ENCODE peak calls at places on chromosomes 6 and 20, in four cellular contexts. J is psoas muscle; B is effector memory CD4-positive, alpha-beta T cell; G is A673. H is an unnamed sample. For H3K4me1, the result is how much of the 10 kb centered on the place peaks cover.

GRCh38 chr6:46894429-46894828 is 27.3 kb downstream of the ADGRF5 start:
- DNase-seq in J (no peak), B (no peak), G (no peak), H (no peak)

GRCh38 chr20:64185276-64185900 is 21.1 kb downstream of the MYT1 start:
- DNase-seq in J (no peak), B (no peak), G (no peak), H (no peak)

GRCh38 chr6:142355481-142356174 is 53.8 kb downstream of the ADGRG6 start:
- DNase-seq in J (no peak), B (no peak), G (no peak), H (no peak)

GRCh38 chr6:115067690-115068447 is 725.0 kb upstream of the HS3ST5 start:
- DNase-seq in J (no peak), B (no peak), G (no peak), H (no peak)

GRCh38 chr6:54173084-54173483 is 61.8 kb downstream of the MLIP start:
- DNase-seq in J (no peak), B (no peak), G (no peak), H (peak)

GRCh38 chr20:6651016-6651415 is 116.5 kb upstream of the BMP2 start:
- DNase-seq in J (peak), B (no peak), G (no peak), H (no peak)

GRCh38 chr6:90090866-90091265 is 196.6 kb downstream of the GJA10 start:
- DNase-seq in J (no peak), B (no peak), G (no peak), H (no peak)

GRCh38 chr6:143755301-143755744 is 77.6 kb downstream of the PHACTR2 start:
- DNase-seq in J (no peak), B (no peak), G (no peak), H (peak)

GRCh38 chr6:21887301-21888185 is 294.0 kb downstream of the SOX4 start:
- DNase-seq in J (no peak), B (no peak), G (no peak), H (peak)

GRCh38 chr20:64082126-64082638 is 2.0 kb downstream of the LKAAEAR1 start:
- DNase-seq in J (no peak), B (no peak), G (no peak), H (no peak)

GRCh38 chr6:33839399-33840063 is 35.7 kb upstream of the MLN start:
- DNase-seq in J (no peak), B (no peak), G (no peak), H (no peak)

GRCh38 chr20:49482621-49483017 is at the start of gene KCNB1:
- DNase-seq in J (peak), B (no peak), G (peak), H (peak)

GRCh38 chr6:16559091-16559490 is 202.2 kb downstream of the ATXN1 start:
- DNase-seq in J (no peak), B (no peak), G (no peak), H (no peak)

GRCh38 chr20:55500130-55500529 is 505.2 kb downstream of the CBLN4 start:
- DNase-seq in J (no peak), B (no peak), G (no peak), H (no peak)

GRCh38 chr6:30741789-30742315 is 635 bp downstream of the FLOT1 start:
- DNase-seq in J (no peak), B (no peak), G (no peak), H (peak)

GRCh38 chr6:134097114-134097707 is 44.8 kb upstream of the SLC2A12 start:
- DNase-seq in J (peak), B (peak), G (peak), H (peak)

DNA sequence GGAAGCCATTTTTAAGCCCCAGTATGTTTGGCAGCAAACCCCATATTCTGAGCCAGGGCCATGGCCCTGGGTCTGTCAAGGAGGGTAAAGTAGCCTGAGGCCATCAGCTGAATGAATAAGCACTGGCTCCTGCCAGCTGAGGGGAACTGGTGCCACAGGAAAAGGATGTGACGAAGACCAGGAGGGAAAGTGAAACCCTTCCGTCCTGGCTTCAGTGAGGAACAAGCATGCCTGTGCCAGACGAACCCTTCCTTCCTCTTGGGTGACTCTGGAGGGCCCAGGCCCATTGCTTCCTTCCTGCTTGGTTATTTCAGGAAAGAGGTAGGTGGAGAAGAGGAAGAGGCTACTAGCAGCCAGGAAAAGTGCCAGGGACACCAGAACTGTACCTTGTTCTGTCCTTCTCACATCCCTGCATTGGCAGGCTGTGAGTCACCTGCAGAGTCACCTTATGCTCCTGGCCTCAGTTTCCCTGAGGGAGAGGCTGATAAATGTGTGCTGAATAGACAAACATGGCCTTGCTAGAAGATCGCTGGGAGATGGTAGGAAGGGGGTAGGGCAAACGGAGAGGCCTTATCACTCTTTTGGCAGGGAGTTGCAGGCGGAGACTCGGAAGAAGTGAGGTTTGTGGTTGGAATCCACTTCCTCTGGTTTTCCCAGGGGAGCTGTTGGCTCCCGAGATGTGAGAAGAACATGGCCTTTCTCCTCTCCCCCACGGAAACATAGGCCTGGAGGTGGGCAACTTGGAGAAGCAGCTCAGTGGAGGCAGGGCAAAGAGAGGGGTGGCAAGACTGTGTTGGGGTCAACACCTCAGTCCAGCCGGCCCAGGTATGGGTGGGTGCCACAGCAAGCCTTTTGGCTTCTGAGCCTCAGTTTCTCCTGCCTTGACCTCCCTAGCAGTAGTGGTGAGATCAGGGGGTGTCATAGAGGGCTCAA is 37.4 kb downstream of the COX4I2 start:
- DNase-seq in J (peak), B (peak), G (peak), H (peak)
- H3K4me1 ChIP-seq in J (half or more), B (half or more), G (under half), H (half or more)

GRCh38 chr6:127267742-127268588 is 1.3 kb downstream of the RNF146 start:
- DNase-seq in J (no peak), B (no peak), G (no peak), H (peak)
- H3K4me1 ChIP-seq in J (under half), B (under half), G (under half), H (under half)

GRCh38 chr6:27129917-27130316 is 117.6 kb upstream of the PRSS16 start:
- DNase-seq in J (no peak), B (no peak), G (no peak), H (no peak)
- H3K4me1 ChIP-seq in J (under half), B (under half), G (under half), H (under half)

DNA sequence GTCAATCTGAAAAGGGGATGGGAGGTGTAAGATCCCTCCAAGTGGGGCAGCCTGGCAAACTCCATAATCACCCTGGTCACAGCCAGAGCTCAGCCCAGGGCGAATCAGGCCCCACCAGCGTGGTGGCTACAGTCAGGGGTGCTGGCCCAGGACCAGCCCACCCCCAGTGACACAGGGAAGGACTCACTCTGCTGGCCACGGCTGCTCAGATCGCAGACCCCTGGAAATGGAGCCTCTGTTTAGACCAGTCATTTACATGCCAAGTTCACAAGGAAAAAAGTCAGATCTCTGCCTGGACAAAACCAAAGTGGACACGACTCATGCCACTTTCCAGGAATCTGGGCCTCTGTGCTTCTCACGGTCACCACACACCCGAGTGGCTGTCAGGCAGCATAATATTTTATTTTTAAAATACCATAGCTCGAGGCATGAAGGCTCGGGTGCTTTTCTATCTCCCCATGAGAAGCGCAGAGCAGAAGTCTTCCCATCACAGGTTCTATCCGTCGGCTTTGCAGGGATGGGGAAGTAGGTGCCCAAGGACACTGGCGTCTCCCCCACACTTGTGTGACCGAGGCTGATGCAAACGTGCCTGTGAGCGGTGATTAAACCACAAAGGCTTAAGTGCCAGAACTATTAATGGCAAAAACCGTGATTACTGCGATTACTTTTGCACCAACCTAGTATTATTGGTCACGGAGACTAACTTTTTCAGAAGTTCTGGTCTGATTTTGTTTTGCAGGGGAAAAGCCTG is 13.0 kb downstream of the PXDC1 start:
- DNase-seq in J (no peak), B (no peak), G (no peak), H (no peak)
- H3K4me1 ChIP-seq in J (under half), B (under half), G (under half), H (half or more)

GRCh38 chr6:157840776-157841175 is 17.7 kb downstream of the SNX9 start:
- DNase-seq in J (no peak), B (no peak), G (peak), H (peak)

GRCh38 chr6:157839606-157840005 is 16.6 kb downstream of the SNX9 start:
- DNase-seq in J (no peak), B (no peak), G (no peak), H (no peak)

GRCh38 chr6:157842213-157842612 is 19.2 kb downstream of the SNX9 start:
- DNase-seq in J (no peak), B (no peak), G (no peak), H (no peak)

GRCh38 chr6:157840261-157840660 is 17.2 kb downstream of the SNX9 start:
- DNase-seq in J (no peak), B (no peak), G (no peak), H (no peak)

DNA sequence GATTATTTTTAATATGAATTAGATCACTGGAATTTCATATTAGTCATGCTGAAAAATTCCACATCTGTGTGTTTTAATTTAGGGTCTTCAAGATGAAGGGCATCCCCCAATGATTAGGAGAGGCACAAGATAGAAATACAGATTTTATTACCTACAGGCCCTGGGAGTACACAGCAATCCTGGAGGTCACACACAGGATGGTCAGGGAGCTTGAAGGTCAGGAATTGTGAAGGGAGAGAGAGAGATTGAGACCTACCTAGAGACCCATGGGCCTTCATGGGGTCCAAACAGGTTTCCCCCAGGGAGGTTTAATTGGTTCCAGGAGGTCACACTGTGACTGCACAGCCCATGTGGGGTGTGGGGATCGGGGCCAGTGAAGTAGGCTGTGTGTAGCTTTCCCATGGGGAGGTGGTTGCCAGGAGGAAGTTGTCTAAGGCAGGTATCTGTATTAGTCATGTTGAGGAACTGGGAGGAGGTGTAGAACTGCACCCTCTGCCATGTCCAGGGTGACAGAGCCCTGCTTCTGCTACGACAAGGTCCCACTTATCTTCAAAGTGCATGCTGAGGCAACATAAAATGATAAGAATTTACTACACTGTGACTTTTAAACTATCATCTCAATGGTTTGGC is 18.3 kb downstream of the SNX9 start:
- DNase-seq in J (no peak), B (no peak), G (no peak), H (no peak)
- H3K4me1 ChIP-seq in J (half or more), B (under half), G (under half), H (under half)

DNA sequence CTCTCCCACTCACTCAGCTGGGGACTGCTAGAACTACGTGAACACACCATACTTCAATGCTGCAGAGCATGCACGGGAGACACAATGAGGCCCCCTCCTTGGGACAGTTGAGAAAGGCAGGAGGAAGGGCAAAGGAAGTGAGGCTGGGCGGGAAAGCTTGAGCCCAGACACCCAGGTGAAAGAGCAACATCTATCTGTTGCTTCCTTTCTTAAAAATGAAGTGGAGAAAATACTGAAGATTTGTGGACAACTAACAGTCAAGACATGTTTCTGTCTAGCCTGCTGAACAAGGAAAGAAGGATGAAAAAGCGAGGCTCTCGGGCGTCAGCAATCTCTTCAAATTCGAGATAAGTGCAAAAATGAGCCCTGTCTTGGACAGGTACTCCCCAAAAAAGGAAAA is 3.0 kb upstream of the NNAT start:
- DNase-seq in J (no peak), B (no peak), G (no peak), H (no peak)
- H3K4me1 ChIP-seq in J (half or more), B (under half), G (under half), H (under half)